ENCODE peak calls at places on chromosomes 12 and 14, in four cellular contexts. One of them, this sample, is unnamed.

GRCh38 chr14:52790011-52790755 is 1.2 kb downstream of the GNPNAT1 start:
- DNase-seq in AG04450: no peak
- DNase-seq in epithelial cell of esophagus: peak; percentile 22
- DNase-seq in brain microvascular endothelial cell: no peak
- DNase-seq in this sample: no peak

GRCh38 chr12:6944381-6945186 is 762 bp downstream of the C12orf57 start:
- DNase-seq in AG04450: peak; percentile 88
- DNase-seq in epithelial cell of esophagus: peak; percentile 93
- DNase-seq in brain microvascular endothelial cell: peak; percentile 92
- DNase-seq in this sample: peak; percentile 93

GRCh38 chr12:122473543-122474323 is 27.0 kb downstream of the ZCCHC8 start:
- DNase-seq in AG04450: no peak
- DNase-seq in epithelial cell of esophagus: peak; percentile 77
- DNase-seq in brain microvascular endothelial cell: peak; percentile 45
- DNase-seq in this sample: no peak

GRCh38 chr14:76267322-76268012 is 108.5 kb upstream of the ESRRB start:
- DNase-seq in AG04450: no peak
- DNase-seq in epithelial cell of esophagus: peak; percentile 10
- DNase-seq in brain microvascular endothelial cell: peak; percentile 19
- DNase-seq in this sample: peak; percentile 47

GRCh38 chr14:99232406-99233214 is 39.4 kb downstream of the BCL11B start:
- DNase-seq in AG04450: no peak
- DNase-seq in epithelial cell of esophagus: no peak
- DNase-seq in brain microvascular endothelial cell: no peak
- DNase-seq in this sample: no peak

GRCh38 chr12:48165089-48166031 is 8.0 kb upstream of the ASB8 start:
- DNase-seq in AG04450: peak; percentile 30
- DNase-seq in epithelial cell of esophagus: peak; percentile 75
- DNase-seq in brain microvascular endothelial cell: no peak
- DNase-seq in this sample: no peak

GRCh38 chr12:62466018-62466595 is 519 bp upstream of the MON2 start:
- DNase-seq in AG04450: no peak
- DNase-seq in epithelial cell of esophagus: peak; percentile 44
- DNase-seq in brain microvascular endothelial cell: peak; percentile 34
- DNase-seq in this sample: no peak

GRCh38 chr12:26402648-26403047 is 207.3 kb downstream of the SSPN start:
- DNase-seq in AG04450: no peak
- DNase-seq in epithelial cell of esophagus: peak; percentile 92
- DNase-seq in brain microvascular endothelial cell: no peak
- DNase-seq in this sample: no peak

GRCh38 chr14:103550451-103551337 is 11.8 kb downstream of the BAG5 start:
- DNase-seq in AG04450: no peak
- DNase-seq in epithelial cell of esophagus: no peak
- DNase-seq in brain microvascular endothelial cell: no peak
- DNase-seq in this sample: no peak

GRCh38 chr14:103201801-103202200 is 78.5 kb downstream of the TNFAIP2 start:
- DNase-seq in AG04450: no peak
- DNase-seq in epithelial cell of esophagus: no peak
- DNase-seq in brain microvascular endothelial cell: no peak
- DNase-seq in this sample: no peak

GRCh38 chr12:59429766-59430165 is 166.1 kb upstream of the SLC16A7 start:
- DNase-seq in AG04450: peak; percentile 16
- DNase-seq in epithelial cell of esophagus: no peak
- DNase-seq in brain microvascular endothelial cell: peak; percentile 5
- DNase-seq in this sample: no peak

GRCh38 chr14:94612580-94613554 is 676 bp downstream of the SERPINA3 start:
- DNase-seq in AG04450: no peak
- DNase-seq in epithelial cell of esophagus: no peak
- DNase-seq in brain microvascular endothelial cell: no peak
- DNase-seq in this sample: no peak

GRCh38 chr12:32198555-32198954 is 91.9 kb downstream of the BICD1 start:
- DNase-seq in AG04450: no peak
- DNase-seq in epithelial cell of esophagus: peak; percentile 91
- DNase-seq in brain microvascular endothelial cell: peak; percentile 29
- DNase-seq in this sample: no peak

GRCh38 chr12:126704609-126705008 is 1562.4 kb upstream of the TMEM132C start:
- DNase-seq in AG04450: no peak
- DNase-seq in epithelial cell of esophagus: no peak
- DNase-seq in brain microvascular endothelial cell: no peak
- DNase-seq in this sample: no peak

GRCh38 chr14:39169541-39169900 is 612 bp downstream of the TRAPPC6B start:
- DNase-seq in AG04450: no peak
- DNase-seq in epithelial cell of esophagus: peak; percentile 45
- DNase-seq in brain microvascular endothelial cell: no peak
- DNase-seq in this sample: no peak

GRCh38 chr14:33938131-33938949 is 12.5 kb downstream of the EGLN3 start:
- DNase-seq in AG04450: no peak
- DNase-seq in epithelial cell of esophagus: peak; percentile 72
- DNase-seq in brain microvascular endothelial cell: no peak
- DNase-seq in this sample: peak; percentile 40

GRCh38 chr14:74302634-74303569 is at the start of gene ABCD4:
- DNase-seq in AG04450: peak; percentile 65
- DNase-seq in epithelial cell of esophagus: peak; percentile 93
- DNase-seq in brain microvascular endothelial cell: peak; percentile 94
- DNase-seq in this sample: peak; percentile 97
- TF ChIP-seq CTCF in AG04450: peak; percentile 48
- TF ChIP-seq CTCF in epithelial cell of esophagus: peak; percentile 44
- TF ChIP-seq CTCF in brain microvascular endothelial cell: peak; percentile 55
- TF ChIP-seq CTCF in this sample: no peak

DNA sequence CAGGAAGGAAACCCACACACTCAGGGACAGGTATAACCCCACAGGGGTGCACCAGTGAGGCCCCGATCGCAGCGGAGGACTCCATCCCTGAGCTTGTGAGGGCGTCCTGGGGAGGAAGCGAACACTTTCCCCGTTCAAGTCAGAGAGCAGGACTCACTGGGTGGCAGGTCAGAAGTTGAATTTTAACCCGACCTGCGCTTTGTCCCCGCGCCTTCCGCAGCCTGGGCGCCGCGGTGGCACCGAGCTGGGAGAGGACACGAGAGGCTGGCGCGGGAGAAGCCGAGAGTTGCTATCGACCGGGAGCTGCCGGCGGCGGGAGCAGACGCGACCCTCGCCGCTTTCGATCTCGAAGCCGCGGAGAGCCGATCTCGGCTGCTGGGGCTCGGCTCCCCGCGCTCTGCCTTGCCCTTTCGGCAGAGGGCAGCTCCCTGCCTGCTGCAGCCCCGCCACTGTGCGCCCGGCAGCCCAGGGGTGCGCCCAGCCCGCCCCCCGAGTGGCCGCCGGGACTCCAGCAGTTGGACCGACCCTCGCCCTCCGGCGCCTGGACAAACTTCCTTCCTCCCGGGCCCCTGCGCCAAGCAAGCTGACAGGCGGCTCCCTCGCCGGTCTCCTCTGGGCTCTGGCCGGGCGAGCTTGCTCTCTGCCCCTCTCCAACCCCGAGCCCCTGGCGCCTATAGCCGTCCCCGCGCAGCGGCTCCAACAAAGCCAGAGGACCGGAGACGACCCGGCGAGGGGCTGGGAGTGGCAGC is 918 bp downstream of the LIN7A start:
- DNase-seq in AG04450: no peak
- DNase-seq in epithelial cell of esophagus: peak; percentile 11
- DNase-seq in brain microvascular endothelial cell: peak; percentile 23
- DNase-seq in this sample: peak; percentile 79
- TF ChIP-seq CTCF in AG04450: no peak
- TF ChIP-seq CTCF in epithelial cell of esophagus: no peak
- TF ChIP-seq CTCF in brain microvascular endothelial cell: peak; percentile 3
- TF ChIP-seq CTCF in this sample: no peak

DNA sequence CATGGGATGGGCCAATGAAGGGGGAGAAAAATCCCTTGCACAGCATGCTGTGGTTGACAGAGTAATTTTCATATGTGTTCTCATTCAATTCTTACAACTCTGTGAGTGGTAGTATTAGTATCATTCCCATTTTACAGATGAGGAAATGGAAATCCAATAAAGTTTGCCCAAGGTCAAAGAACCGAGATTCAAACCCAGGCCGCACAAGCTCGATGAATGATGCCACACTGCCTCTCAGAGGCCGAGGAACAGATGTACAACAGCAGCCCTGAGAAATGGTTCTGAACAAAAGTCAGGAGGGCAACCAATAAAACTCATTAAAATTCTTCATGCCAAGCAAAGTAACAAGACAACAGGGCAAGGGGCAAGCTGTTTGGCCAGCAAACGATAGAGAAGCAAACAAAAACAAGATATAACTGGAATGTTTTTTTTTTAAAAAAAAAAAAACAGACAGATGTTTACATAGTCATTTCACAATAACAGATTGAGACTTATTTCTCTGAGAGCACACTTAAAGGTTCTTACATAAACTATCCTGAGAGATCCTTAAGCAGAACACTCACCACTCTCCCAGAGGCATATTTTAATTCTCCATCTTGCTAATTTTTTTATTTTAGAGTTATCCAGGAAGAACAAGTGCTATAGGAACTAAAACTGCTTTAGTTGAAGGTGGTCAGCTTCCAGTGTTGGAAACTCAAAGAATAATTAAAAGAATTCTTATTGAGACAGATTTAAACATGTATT is 85.8 kb downstream of the EXOC5 start:
- DNase-seq in AG04450: no peak
- DNase-seq in epithelial cell of esophagus: peak; percentile 37
- DNase-seq in brain microvascular endothelial cell: no peak
- DNase-seq in this sample: peak; percentile 41
- TF ChIP-seq CTCF in AG04450: peak; percentile 31
- TF ChIP-seq CTCF in epithelial cell of esophagus: peak; percentile 60
- TF ChIP-seq CTCF in brain microvascular endothelial cell: peak; percentile 59
- TF ChIP-seq CTCF in this sample: no peak

GRCh38 chr14:70857499-70857895 is 48.2 kb upstream of the MAP3K9 start:
- DNase-seq in AG04450: no peak
- DNase-seq in epithelial cell of esophagus: no peak
- DNase-seq in brain microvascular endothelial cell: peak; percentile 22
- DNase-seq in this sample: no peak

GRCh38 chr14:70856851-70857498 is 47.7 kb upstream of the MAP3K9 start:
- DNase-seq in AG04450: peak; percentile 77
- DNase-seq in epithelial cell of esophagus: peak; percentile 90
- DNase-seq in brain microvascular endothelial cell: peak; percentile 94
- DNase-seq in this sample: no peak

GRCh38 chr14:70858641-70859040 is 48.6 kb upstream of the PCNX1 start:
- DNase-seq in AG04450: no peak
- DNase-seq in epithelial cell of esophagus: no peak
- DNase-seq in brain microvascular endothelial cell: no peak
- DNase-seq in this sample: no peak

DNA sequence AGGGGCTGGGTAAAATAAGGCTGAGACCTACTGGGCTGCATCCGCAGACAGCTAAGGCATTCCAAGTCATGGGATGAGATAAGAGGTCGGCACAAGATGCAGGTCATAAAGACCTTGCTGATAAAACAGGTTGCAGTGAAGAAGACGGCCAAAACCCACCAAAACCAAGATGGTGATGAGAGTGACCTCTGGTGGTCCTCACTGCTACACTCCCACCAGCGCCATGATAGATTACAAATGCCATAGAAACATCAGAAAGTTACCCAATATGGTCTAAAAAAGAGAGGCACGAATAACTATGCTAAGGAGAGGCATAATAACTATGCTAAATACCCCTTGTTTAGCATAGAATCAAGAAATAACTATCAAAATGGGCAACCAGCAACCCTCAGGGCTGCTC is 46.2 kb upstream of the MAP3K9 start:
- DNase-seq in AG04450: no peak
- DNase-seq in epithelial cell of esophagus: no peak
- DNase-seq in brain microvascular endothelial cell: no peak
- DNase-seq in this sample: no peak
- TF ChIP-seq CTCF in AG04450: no peak
- TF ChIP-seq CTCF in epithelial cell of esophagus: no peak
- TF ChIP-seq CTCF in brain microvascular endothelial cell: no peak
- TF ChIP-seq CTCF in this sample: no peak

GRCh38 chr14:67831122-67831521 is 11.5 kb downstream of the RAD51B start:
- DNase-seq in AG04450: no peak
- DNase-seq in epithelial cell of esophagus: no peak
- DNase-seq in brain microvascular endothelial cell: no peak
- DNase-seq in this sample: no peak
- TF ChIP-seq CTCF in AG04450: no peak
- TF ChIP-seq CTCF in epithelial cell of esophagus: no peak
- TF ChIP-seq CTCF in brain microvascular endothelial cell: no peak
- TF ChIP-seq CTCF in this sample: no peak

DNA sequence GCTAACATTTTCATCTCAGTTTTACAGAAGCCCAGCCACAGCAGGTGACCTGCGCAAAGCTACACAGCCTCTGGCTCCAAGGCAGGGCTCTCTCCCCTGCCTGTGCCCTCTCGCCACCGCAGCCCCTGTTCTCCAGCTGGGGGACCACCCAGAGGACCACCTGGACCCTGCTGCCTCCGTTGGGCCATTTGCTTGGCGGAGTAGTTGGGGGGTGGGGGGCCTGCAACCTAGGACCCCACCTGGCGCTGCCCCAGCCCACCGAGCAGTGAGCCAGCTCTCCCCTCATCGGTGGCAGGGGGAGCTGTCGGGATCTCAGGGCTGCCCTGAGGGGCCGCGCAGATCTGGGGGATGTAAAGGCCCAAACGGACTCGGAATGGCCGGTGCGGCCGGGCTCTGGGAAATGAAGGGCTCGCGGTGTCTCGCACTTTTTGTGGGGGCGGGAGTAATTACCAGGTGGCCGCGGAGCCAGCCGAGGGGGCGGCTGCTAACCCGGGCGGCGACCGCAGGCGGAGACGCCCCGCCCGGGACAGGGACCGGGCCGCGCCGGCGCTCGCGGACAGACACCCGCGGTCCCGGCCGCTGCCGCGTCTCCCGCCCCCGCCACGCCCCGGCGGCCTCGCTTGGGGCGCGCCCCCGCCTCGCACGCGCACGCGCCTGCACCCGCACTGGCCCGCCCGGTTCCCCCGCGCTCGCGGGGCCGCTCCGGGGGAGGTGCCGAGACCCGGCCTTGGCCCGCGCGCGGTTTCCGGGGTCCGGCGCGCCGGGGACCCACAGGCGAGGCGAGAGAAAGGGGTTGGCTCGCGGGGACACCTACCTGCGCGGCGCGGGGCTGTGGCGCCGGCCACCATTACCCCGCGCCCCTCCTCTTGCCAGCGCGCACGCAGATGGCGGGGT is 8.6 kb upstream of the GPR68 start:
- DNase-seq in AG04450: no peak
- DNase-seq in epithelial cell of esophagus: no peak
- DNase-seq in brain microvascular endothelial cell: no peak
- DNase-seq in this sample: peak; percentile 54
- TF ChIP-seq CTCF in AG04450: peak; percentile 26
- TF ChIP-seq CTCF in epithelial cell of esophagus: no peak
- TF ChIP-seq CTCF in brain microvascular endothelial cell: peak; percentile 48
- TF ChIP-seq CTCF in this sample: no peak

DNA sequence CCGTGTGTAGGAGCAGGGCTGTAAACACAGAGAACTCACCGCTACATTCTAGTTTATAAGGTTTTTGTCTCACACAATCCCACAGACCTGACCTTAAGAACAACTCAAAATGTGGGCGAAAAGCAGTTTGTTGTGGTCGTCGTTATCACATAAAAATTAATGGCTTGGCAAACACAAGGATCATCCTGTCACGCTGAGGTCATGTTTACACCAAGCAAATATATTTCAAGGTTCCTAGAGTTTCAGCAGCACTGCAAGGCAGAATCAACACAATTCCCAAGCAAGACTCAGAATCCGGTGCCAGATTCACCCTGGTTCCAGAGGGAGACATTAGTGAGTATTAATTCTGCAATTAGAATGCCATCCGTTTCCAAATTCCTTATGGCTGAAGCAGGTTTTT is 30.1 kb upstream of the MAP1LC3B2 start:
- DNase-seq in AG04450: no peak
- DNase-seq in epithelial cell of esophagus: no peak
- DNase-seq in brain microvascular endothelial cell: peak; percentile 33
- DNase-seq in this sample: no peak
- TF ChIP-seq CTCF in AG04450: no peak
- TF ChIP-seq CTCF in epithelial cell of esophagus: no peak
- TF ChIP-seq CTCF in brain microvascular endothelial cell: no peak
- TF ChIP-seq CTCF in this sample: no peak

This sample was measured in glutamatergic neuron.